ENCODE peak calls at places on chromosomes 3 and 15, in ten cellular contexts. B is GM04504; T is ovary; C is AG08395; Z is stimulated activated CD4-positive, alpha-beta T cell treated with anti-CD3 and anti-CD28 coated beads, TNF-alpha, amount 100 ng/mL, for 48 hours; J is stimulated activated CD8-positive, alpha-beta memory T cell treated with anti-CD3 and anti-CD28 coated beads, Interleukin-2, amount 100 ng/mL, for 1 hour; L is foreskin fibroblast; F is NCI-H1092 treated with DMSO at 0.1 percent for 48 hours; X is cardiac fibroblast; S is endothelial cell. R is an unnamed sample.

GRCh38 chr3:18885612-18886011 is 262.7 kb upstream of the KCNH8 start:
- DNase-seq in B (no peak), T (no peak), C (no peak), Z (no peak), J (no peak), L (no peak), F (no peak), X (no peak), S (no peak), R (no peak)

GRCh38 chr3:64728428-64728827 is 40.6 kb upstream of the ADAMTS9 start:
- DNase-seq in B (no peak), T (no peak), C (no peak), Z (no peak), J (no peak), L (no peak), F (no peak), X (no peak), S (no peak), R (no peak)

GRCh38 chr3:178085817-178086123 is 450.5 kb upstream of the KCNMB2 start:
- DNase-seq in B (no peak), T (no peak), C (no peak), Z (no peak), J (no peak), L (no peak), F (no peak), X (no peak), S (no peak), R (no peak)

GRCh38 chr3:105526349-105527111 is 159.8 kb downstream of the ALCAM start:
- DNase-seq in B (no peak), T (no peak), C (no peak), Z (no peak), J (no peak), L (peak), F (peak), X (no peak), S (no peak), R (no peak)

GRCh38 chr3:19365471-19365870 is 217.2 kb downstream of the KCNH8 start:
- DNase-seq in B (no peak), T (no peak), C (no peak), Z (no peak), J (no peak), L (no peak), F (no peak), X (no peak), S (no peak), R (no peak)

GRCh38 chr3:60555704-60556340 is 695.4 kb downstream of the FHIT start:
- DNase-seq in B (no peak), T (no peak), C (peak), Z (no peak), J (no peak), L (peak), F (no peak), X (no peak), S (no peak), R (no peak)

GRCh38 chr15:78162038-78162437 is 12.9 kb downstream of the IDH3A start:
- DNase-seq in B (no peak), T (no peak), C (no peak), Z (no peak), J (no peak), L (no peak), F (no peak), X (no peak), S (no peak), R (no peak)

GRCh38 chr3:23128655-23129054 is 74.5 kb upstream of the UBE2E2 start:
- DNase-seq in B (no peak), T (no peak), C (no peak), Z (no peak), J (no peak), L (no peak), F (no peak), X (no peak), S (no peak), R (no peak)

GRCh38 chr3:176631175-176631574 is 566.1 kb downstream of the TBL1XR1 start:
- DNase-seq in B (no peak), T (no peak), C (no peak), Z (no peak), J (no peak), L (peak), F (no peak), X (no peak), S (no peak), R (no peak)

GRCh38 chr3:111936191-111936841 is 42.5 kb upstream of the ABHD10 start:
- DNase-seq in B (no peak), T (no peak), C (peak), Z (no peak), J (no peak), L (peak), F (no peak), X (peak), S (no peak), R (no peak)

GRCh38 chr15:88375234-88375926 is 91.8 kb downstream of the MRPL46 start:
- DNase-seq in B (peak), T (no peak), C (peak), Z (no peak), J (no peak), L (peak), F (no peak), X (peak), S (no peak), R (no peak)

GRCh38 chr3:110343376-110343775 is 728.2 kb upstream of the NECTIN3 start:
- DNase-seq in B (peak), T (no peak), C (peak), Z (no peak), J (no peak), L (peak), F (no peak), X (peak), S (no peak), R (no peak)

GRCh38 chr3:10780922-10781321 is 35.1 kb upstream of the SLC6A11 start:
- DNase-seq in B (no peak), T (no peak), C (no peak), Z (no peak), J (no peak), L (no peak), F (no peak), X (no peak), S (no peak), R (no peak)

GRCh38 chr3:129027544-129027880 is 26.4 kb downstream of the EFCC1 start:
- DNase-seq in B (no peak), T (no peak), C (no peak), Z (no peak), J (no peak), L (no peak), F (no peak), X (no peak), S (no peak), R (no peak)

GRCh38 chr3:158109804-158110657 is at the start of gene RSRC1:
- DNase-seq in B (peak), T (peak), C (peak), Z (peak), J (peak), L (peak), F (peak), X (peak), S (peak), R (peak)

GRCh38 chr15:34107315-34107714 is 5.4 kb downstream of the PGBD4 start:
- DNase-seq in B (no peak), T (no peak), C (no peak), Z (no peak), J (no peak), L (no peak), F (no peak), X (no peak), S (no peak), R (no peak)

GRCh38 chr15:77479015-77479414 is 58.3 kb downstream of the HMG20A start:
- DNase-seq in B (no peak), T (no peak), C (no peak), Z (no peak), J (no peak), L (no peak), F (no peak), X (no peak), S (no peak), R (no peak)

GRCh38 chr15:34064443-34064842 is 25.4 kb upstream of the AVEN start:
- DNase-seq in B (no peak), T (no peak), C (no peak), Z (no peak), J (no peak), L (no peak), F (no peak), X (no peak), S (no peak), R (no peak)

GRCh38 chr3:170815340-170815739 is 54.7 kb downstream of the RPL22L1 start:
- DNase-seq in B (no peak), T (no peak), C (no peak), Z (no peak), J (no peak), L (no peak), F (peak), X (no peak), S (no peak), R (no peak)

GRCh38 chr15:75872400-75872990 is 29.2 kb downstream of the UBE2Q2 start:
- DNase-seq in B (no peak), T (no peak), C (no peak), Z (no peak), J (no peak), L (no peak), F (no peak), X (no peak), S (no peak), R (no peak)

GRCh38 chr3:193640165-193640706 is 47.2 kb downstream of the OPA1 start:
- DNase-seq in B (no peak), T (no peak), C (no peak), Z (no peak), J (no peak), L (no peak), F (no peak), X (no peak), S (no peak), R (no peak)

GRCh38 chr3:56815571-56815970 is 13.8 kb upstream of the ARHGEF3 start:
- DNase-seq in B (no peak), T (no peak), C (no peak), Z (no peak), J (no peak), L (no peak), F (no peak), X (no peak), S (no peak), R (no peak)

GRCh38 chr3:53629396-53629711 is 134.9 kb downstream of the CACNA1D start:
- DNase-seq in B (no peak), T (no peak), C (no peak), Z (no peak), J (no peak), L (no peak), F (no peak), X (no peak), S (no peak), R (no peak)

GRCh38 chr3:44236485-44236908 is 5.2 kb upstream of the TOPAZ1 start:
- DNase-seq in B (no peak), T (no peak), C (no peak), Z (no peak), J (no peak), L (no peak), F (no peak), X (no peak), S (no peak), R (no peak)

GRCh38 chr3:188720636-188721035 is 451.1 kb upstream of the TPRG1 start:
- DNase-seq in B (peak), T (no peak), C (peak), Z (no peak), J (no peak), L (peak), F (no peak), X (peak), S (no peak), R (no peak)

GRCh38 chr3:66497288-66497972 is 3.4 kb downstream of the LRIG1 start:
- DNase-seq in B (no peak), T (no peak), C (no peak), Z (no peak), J (no peak), L (no peak), F (no peak), X (no peak), S (no peak), R (no peak)

GRCh38 chr3:37863949-37864822 is 2.5 kb downstream of the CTDSPL start:
- DNase-seq in B (no peak), T (no peak), C (no peak), Z (no peak), J (no peak), L (peak), F (no peak), X (no peak), S (no peak), R (no peak)

GRCh38 chr15:90412356-90413194 is 24.5 kb downstream of the IQGAP1 start:
- DNase-seq in B (no peak), T (no peak), C (peak), Z (no peak), J (no peak), L (peak), F (no peak), X (peak), S (no peak), R (no peak)

GRCh38 chr15:50380089-50380488 is 25.1 kb upstream of the GABPB1 start:
- DNase-seq in B (no peak), T (no peak), C (no peak), Z (no peak), J (no peak), L (peak), F (no peak), X (peak), S (no peak), R (no peak)

GRCh38 chr3:64939747-64940450 is 252.1 kb upstream of the ADAMTS9 start:
- DNase-seq in B (no peak), T (no peak), C (no peak), Z (no peak), J (no peak), L (no peak), F (no peak), X (no peak), S (no peak), R (no peak)

GRCh38 chr15:41233367-41233771 is 2.3 kb downstream of the CHP1 start:
- DNase-seq in B (peak), T (no peak), C (peak), Z (no peak), J (no peak), L (peak), F (no peak), X (peak), S (no peak), R (no peak)

GRCh38 chr3:59540241-59540640 is 490.4 kb upstream of the CFAP20DC start:
- DNase-seq in B (no peak), T (no peak), C (peak), Z (no peak), J (no peak), L (peak), F (no peak), X (no peak), S (no peak), R (no peak)

GRCh38 chr3:47799733-47800132 is 3.2 kb upstream of the DHX30 start:
- DNase-seq in B (no peak), T (no peak), C (no peak), Z (no peak), J (no peak), L (peak), F (no peak), X (no peak), S (peak), R (no peak)

GRCh38 chr3:109187390-109187789 is 50.9 kb downstream of the C3orf85 start:
- DNase-seq in B (no peak), T (no peak), C (no peak), Z (no peak), J (no peak), L (no peak), F (no peak), X (no peak), S (no peak), R (no peak)

GRCh38 chr15:78306176-78306774 is 6.9 kb upstream of the SKIC8 start:
- DNase-seq in B (no peak), T (no peak), C (peak), Z (no peak), J (no peak), L (peak), F (no peak), X (peak), S (no peak), R (no peak)

GRCh38 chr3:52986049-52986448 is 59.8 kb downstream of the SFMBT1 start:
- DNase-seq in B (no peak), T (no peak), C (no peak), Z (no peak), J (no peak), L (peak), F (no peak), X (peak), S (no peak), R (no peak)

GRCh38 chr15:71575474-71576045 is 234.8 kb upstream of the NR2E3 start:
- DNase-seq in B (no peak), T (no peak), C (peak), Z (no peak), J (no peak), L (no peak), F (no peak), X (peak), S (no peak), R (no peak)

GRCh38 chr15:27244047-27244446 is 273.1 kb downstream of the GABRG3 start:
- DNase-seq in B (no peak), T (no peak), C (no peak), Z (no peak), J (no peak), L (no peak), F (no peak), X (no peak), S (no peak), R (no peak)